ENCODE peak calls at places on chromosomes 11 and 22, in nine cellular contexts. H is naive thymus-derived CD8-positive, alpha-beta T cell; Y is activated CD4-positive, alpha-beta T cell treated with anti-CD3 and anti-CD28 coated beads for 24 hours; A is uterus; P is DMS79; R is GM12891; W is mucosa of descending colon; M is lung; V is LoVo. X is an unnamed sample.

GRCh38 chr11:115409691-115410220 is 94.5 kb downstream of the CADM1 start:
- DNase-seq in R (no peak), M (no peak), A (no peak), H (no peak), P (peak; percentile 100), W (no peak), Y (no peak), V (peak; percentile 13), X (peak; percentile 95)

GRCh38 chr11:66268953-66269906 is 791 bp downstream of the RAB1B start:
- DNase-seq in Y (no peak), R (no peak), W (peak; percentile 70), V (peak; percentile 38), H (no peak), A (no peak), P (no peak), M (no peak), X (no peak)

GRCh38 chr11:111676878-111677585 is 74.8 kb downstream of the SIK2 start:
- DNase-seq in R (no peak), H (no peak), V (peak; percentile 9), P (no peak), W (no peak), A (no peak), Y (no peak), M (no peak), X (no peak)

GRCh38 chr11:3159296-3160190 is 5.6 kb downstream of the OSBPL5 start:
- DNase-seq in H (no peak), Y (no peak), M (peak; percentile 68), A (peak; percentile 69), W (peak; percentile 62), V (no peak), P (no peak), R (no peak), X (no peak)

GRCh38 chr11:109858152-109858551 is 235.0 kb upstream of the ZC3H12C start:
- DNase-seq in P (no peak), W (no peak), A (no peak), V (no peak), R (no peak), Y (no peak), M (no peak), H (no peak), X (no peak)

GRCh38 chr11:1854949-1855885 is 2.3 kb downstream of the LSP1 start:
- DNase-seq in R (peak; percentile 88), H (no peak), P (no peak), Y (no peak), W (peak; percentile 62), A (no peak), M (no peak), V (no peak), X (no peak)

GRCh38 chr11:118438314-118438931 is 2.1 kb downstream of the KMT2A start:
- DNase-seq in H (peak; percentile 55), P (peak; percentile 24), A (peak; percentile 35), Y (no peak), V (no peak), W (no peak), R (no peak), M (peak; percentile 37), X (no peak)

GRCh38 chr22:33921576-33922181 is 1.4 kb upstream of the LARGE1 start:
- DNase-seq in P (no peak), V (peak; percentile 46), M (peak; percentile 46), A (peak; percentile 70), Y (no peak), H (no peak), W (peak; percentile 69), R (peak; percentile 53), X (peak; percentile 78)

GRCh38 chr11:100788561-100788960 is 101.5 kb downstream of the ARHGAP42 start:
- DNase-seq in W (no peak), M (no peak), P (no peak), Y (no peak), A (no peak), H (no peak), V (no peak), R (no peak), X (no peak)

GRCh38 chr11:78234006-78234405 is 45.3 kb downstream of the USP35 start:
- DNase-seq in R (no peak), W (no peak), V (no peak), P (no peak), H (no peak), Y (no peak), M (no peak), A (no peak), X (no peak)

GRCh38 chr22:46357711-46358505 is 22.4 kb downstream of the TRMU start:
- DNase-seq in P (no peak), R (no peak), V (no peak), Y (no peak), A (no peak), W (no peak), M (no peak), H (no peak), X (no peak)

GRCh38 chr11:119889728-119890280 is 160.8 kb upstream of the NECTIN1 start:
- DNase-seq in W (no peak), M (no peak), A (no peak), H (no peak), V (no peak), P (no peak), R (no peak), Y (no peak), X (no peak)

GRCh38 chr22:33447733-33448132 is 389.6 kb upstream of the SYN3 start:
- DNase-seq in Y (no peak), H (no peak), V (no peak), W (no peak), P (no peak), M (no peak), R (no peak), A (no peak), X (peak; percentile 78)

GRCh38 chr11:111983187-111983986 is 41.8 kb upstream of the DLAT start:
- DNase-seq in H (no peak), P (no peak), W (peak; percentile 84), A (no peak), R (no peak), M (peak; percentile 60), Y (no peak), V (peak; percentile 39), X (no peak)

GRCh38 chr22:44151661-44152060 is 29.1 kb upstream of the PARVG start:
- DNase-seq in M (no peak), H (no peak), W (no peak), V (peak; percentile 2), P (no peak), A (no peak), Y (no peak), R (no peak), X (no peak)

GRCh38 chr11:70456921-70457532 is 58.7 kb downstream of the CTTN start:
- DNase-seq in P (no peak), R (no peak), H (no peak), A (no peak), M (no peak), Y (no peak), W (no peak), V (no peak), X (no peak)

GRCh38 chr11:96013459-96014213 is 89.7 kb upstream of the MTMR2 start:
- DNase-seq in A (no peak), V (no peak), P (no peak), W (no peak), R (no peak), M (no peak), Y (no peak), H (peak; percentile 35), X (no peak)

GRCh38 chr22:44020981-44021380 is 3.1 kb upstream of the PARVB start:
- DNase-seq in H (no peak), W (no peak), V (no peak), A (no peak), P (no peak), R (no peak), M (no peak), Y (no peak), X (no peak)

GRCh38 chr22:43018615-43019014 is 3.7 kb upstream of the PACSIN2 start:
- DNase-seq in A (no peak), W (no peak), H (no peak), Y (no peak), R (no peak), V (no peak), P (no peak), M (no peak), X (no peak)

GRCh38 chr22:48417143-48418070 is 1410.3 kb downstream of the BRD1 start:
- DNase-seq in M (no peak), Y (no peak), R (no peak), V (no peak), A (no peak), H (no peak), P (no peak), W (no peak), X (no peak)

GRCh38 chr11:59186130-59186594 is 14.2 kb downstream of the DTX4 start:
- DNase-seq in A (no peak), R (peak; percentile 60), W (peak; percentile 79), P (no peak), V (peak; percentile 88), H (peak; percentile 44), M (peak; percentile 81), Y (no peak), X (no peak)

GRCh38 chr11:116730568-116730967 is 42.2 kb downstream of the BUD13 start:
- DNase-seq in M (no peak), R (no peak), Y (no peak), A (no peak), W (no peak), H (no peak), P (no peak), V (no peak), X (no peak)

GRCh38 chr11:121687961-121688566 is 235.3 kb upstream of the SORL1-AS1 start:
- DNase-seq in A (no peak), P (peak; percentile 20), W (no peak), M (no peak), Y (no peak), H (no peak), R (no peak), V (no peak), X (peak; percentile 12)

GRCh38 chr11:119100246-119100959 is 1.2 kb downstream of the DPAGT1 start:
- DNase-seq in A (no peak), R (no peak), H (no peak), V (peak; percentile 48), W (no peak), P (no peak), M (no peak), Y (no peak), X (peak; percentile 56)

GRCh38 chr11:69245041-69245440 is 48.9 kb upstream of the MYEOV start:
- DNase-seq in Y (no peak), P (no peak), V (no peak), M (no peak), W (no peak), H (no peak), R (no peak), A (no peak), X (no peak)

GRCh38 chr11:126185200-126186030 is 26.0 kb downstream of the RPUSD4 start:
- DNase-seq in R (no peak), W (no peak), H (no peak), P (no peak), Y (no peak), A (no peak), M (no peak), V (no peak), X (no peak)

GRCh38 chr11:536841-537621 is at the start of gene LRRC56:
- DNase-seq in Y (peak; percentile 86), P (peak; percentile 13), M (peak; percentile 84), V (peak; percentile 89), W (peak; percentile 96), A (peak; percentile 60), H (peak; percentile 95), R (peak; percentile 99), X (peak; percentile 69)